ENCODE peak calls at places on chromosomes 13 and 19, in seven cellular contexts. M is left cardiac atrium; T is activated CD4-positive, CD25-positive, alpha-beta regulatory T cell treated with anti-CD3 and anti-CD28 coated beads, Interleukin-2, amount 50 U/mL, for 16 hours; V is cardiac fibroblast; Y is breast epithelium; B is endothelial cell; S is tibial artery. J is an unnamed sample.

GRCh38 chr19:875265-875879 is 15.9 kb downstream of the CFD start:
- DNase-seq in B (no peak), M (no peak), Y (no peak), S (no peak), T (no peak), V (no peak), J (no peak)

GRCh38 chr19:55258476-55258827 is 365 bp downstream of the PPP6R1 start:
- DNase-seq in Y (peak), S (no peak), V (no peak), T (no peak), B (peak), M (no peak), J (no peak)

GRCh38 chr19:45764487-45764886 is 4.6 kb downstream of the SIX5 start:
- DNase-seq in T (no peak), M (no peak), Y (no peak), V (no peak), S (no peak), B (no peak), J (no peak)

GRCh38 chr13:21060063-21060826 is 1.1 kb downstream of the LATS2 start:
- DNase-seq in Y (no peak), T (no peak), V (peak), M (peak), S (peak), B (peak), J (peak)

GRCh38 chr13:45490068-45490467 is 25.3 kb downstream of the COG3 start:
- DNase-seq in T (no peak), M (no peak), V (no peak), Y (no peak), B (no peak), S (no peak), J (no peak)

GRCh38 chr13:48500652-48501197 is 32.2 kb downstream of the RCBTB2 start:
- DNase-seq in B (no peak), S (no peak), T (no peak), Y (no peak), V (peak), M (no peak), J (no peak)

GRCh38 chr19:2325261-2326046 is 2.9 kb downstream of the LSM7 start:
- DNase-seq in B (no peak), T (no peak), V (no peak), M (no peak), S (no peak), Y (no peak), J (no peak)

GRCh38 chr19:35545855-35546381 is 492 bp downstream of the TMEM147 start:
- DNase-seq in V (peak), S (no peak), T (peak), B (peak), M (peak), Y (peak), J (peak)

GRCh38 chr19:46714523-46715106 is 2.3 kb downstream of the PRKD2 start:
- DNase-seq in T (peak), M (no peak), Y (no peak), V (no peak), B (no peak), S (no peak), J (no peak)

GRCh38 chr13:113410472-113411201 is 42.7 kb downstream of the ADPRHL1 start:
- DNase-seq in S (peak), M (no peak), T (no peak), V (peak), B (no peak), Y (no peak), J (no peak)

GRCh38 chr19:14418743-14419037 is 451 bp downstream of the DDX39A start:
- DNase-seq in S (no peak), M (no peak), T (no peak), Y (no peak), V (no peak), B (no peak), J (no peak)

GRCh38 chr13:65112123-65113075 is 2117.7 kb downstream of the PCDH9 start:
- DNase-seq in T (no peak), S (no peak), Y (no peak), M (no peak), B (no peak), V (no peak), J (no peak)

GRCh38 chr19:15463865-15464371 is 426 bp downstream of the RASAL3 start:
- DNase-seq in S (no peak), V (no peak), B (no peak), T (peak), M (no peak), Y (no peak), J (no peak)

GRCh38 chr13:42990147-42990990 is 1.7 kb downstream of the EPSTI1 start:
- DNase-seq in V (peak), S (no peak), M (no peak), B (no peak), Y (no peak), T (no peak), J (no peak)

GRCh38 chr13:20190481-20191310 is 2.0 kb downstream of the GJB2 start:
- DNase-seq in Y (no peak), B (no peak), M (no peak), V (peak), T (no peak), S (no peak), J (no peak)

GRCh38 chr13:29758591-29759114 is 91.8 kb downstream of the UBL3 start:
- DNase-seq in S (no peak), Y (no peak), V (no peak), M (no peak), T (peak), B (no peak), J (no peak)